ENCODE peak calls at places on chromosomes 7 and 10, in six cellular contexts. R, W, N, P, V and D are unnamed samples.

GRCh38 chr10:49661291-49661856 is 18.1 kb upstream of the C10orf53 start:
- DNase-seq in N (no peak), P (no peak), W (no peak), R (no peak), V (no peak), D (no peak)

GRCh38 chr10:24791129-24791733 is 67.5 kb upstream of the ARHGAP21 start:
- DNase-seq in V (no peak), P (no peak), R (no peak), W (no peak), N (no peak), D (no peak)

GRCh38 chr10:23367896-23368685 is 23.5 kb upstream of the C10orf67 start:
- DNase-seq in V (no peak), W (no peak), P (no peak), R (no peak), N (no peak), D (no peak)

GRCh38 chr10:75599875-75600648 is 168.6 kb downstream of the LRMDA start:
- DNase-seq in N (no peak), V (peak), R (no peak), P (no peak), W (no peak), D (no peak)

GRCh38 chr10:79356104-79356503 is 8.8 kb downstream of the PPIF start:
- DNase-seq in R (no peak), W (no peak), V (no peak), N (no peak), P (no peak), D (no peak)

GRCh38 chr10:78782441-78782840 is 286.3 kb upstream of the ZMIZ1 start:
- DNase-seq in N (no peak), V (no peak), P (no peak), R (no peak), W (no peak), D (no peak)

GRCh38 chr10:120979435-120980315 is 128.5 kb downstream of the WDR11 start:
- DNase-seq in P (no peak), N (no peak), R (peak), V (peak), W (no peak), D (no peak)

GRCh38 chr7:72092769-72093168 is 319.4 kb downstream of the CALN1 start:
- DNase-seq in W (no peak), R (no peak), V (no peak), N (no peak), P (no peak), D (no peak)

GRCh38 chr10:125472037-125472607 is 210.8 kb downstream of the TEX36 start:
- DNase-seq in N (no peak), W (no peak), R (no peak), P (no peak), V (peak), D (no peak)

GRCh38 chr7:2321020-2321419 is 6.8 kb upstream of the SNX8 start:
- DNase-seq in V (peak), W (no peak), P (peak), N (no peak), R (no peak), D (no peak)

GRCh38 chr10:79349072-79349491 is 1.8 kb downstream of the PPIF start:
- DNase-seq in V (no peak), P (no peak), W (no peak), N (no peak), R (no peak), D (no peak)

GRCh38 chr10:14009315-14010082 is 321.2 kb downstream of the FRMD4A start:
- DNase-seq in W (no peak), P (peak), V (no peak), N (no peak), R (no peak), D (no peak)

GRCh38 chr7:98913612-98914011 is 35.3 kb downstream of the TRRAP start:
- DNase-seq in P (peak), N (no peak), W (no peak), R (no peak), V (no peak), D (no peak)

GRCh38 chr10:125062244-125063208 is 97.8 kb downstream of the CTBP2 start:
- DNase-seq in P (no peak), R (no peak), W (peak), V (no peak), N (no peak), D (no peak)

GRCh38 chr10:122154733-122155366 is 116.2 kb upstream of the BTBD16 start:
- DNase-seq in P (peak), W (peak), V (no peak), N (no peak), R (no peak), D (no peak)

GRCh38 chr7:74183653-74184450 is 9.7 kb downstream of the EIF4H start:
- DNase-seq in V (peak), N (no peak), P (no peak), R (no peak), W (no peak), D (no peak)

GRCh38 chr7:94436700-94437099 is 42.0 kb downstream of the COL1A2 start:
- DNase-seq in R (no peak), N (no peak), P (no peak), V (no peak), W (no peak), D (no peak)

GRCh38 chr7:45592230-45592991 is 18.2 kb downstream of the ADCY1 start:
- DNase-seq in P (no peak), W (no peak), N (no peak), V (no peak), R (no peak), D (no peak)

GRCh38 chr10:1095498-1095897 is 39.3 kb downstream of the WDR37 start:
- DNase-seq in W (no peak), N (no peak), R (no peak), P (no peak), V (no peak), D (no peak)

GRCh38 chr7:45720989-45721388 is 146.8 kb downstream of the ADCY1 start:
- DNase-seq in N (no peak), R (no peak), V (no peak), P (no peak), W (no peak), D (no peak)

GRCh38 chr10:18684953-18685352 is 25.7 kb downstream of the ARL5B start:
- DNase-seq in W (no peak), N (no peak), P (no peak), R (no peak), V (no peak), D (no peak)

GRCh38 chr7:138014686-138015085 is 12.8 kb upstream of the CREB3L2 start:
- DNase-seq in P (no peak), V (no peak), W (no peak), N (no peak), R (no peak), D (no peak)

GRCh38 chr10:72068901-72069446 is 19.4 kb downstream of the SPOCK2 start:
- DNase-seq in P (no peak), R (no peak), W (no peak), V (peak), N (no peak), D (no peak)

GRCh38 chr10:93376372-93377296 is 105.5 kb downstream of the MYOF start:
- DNase-seq in W (peak), P (peak), V (peak), R (peak), N (no peak), D (no peak)

GRCh38 chr10:123381271-123381670 is 227.1 kb downstream of the BUB3 start:
- DNase-seq in N (no peak), R (no peak), W (no peak), P (no peak), V (peak), D (no peak)

GRCh38 chr7:105775580-105775979 is 100.8 kb downstream of the ATXN7L1 start:
- DNase-seq in W (no peak), R (no peak), N (no peak), P (no peak), V (no peak), D (no peak)

GRCh38 chr7:127486654-127487053 is 94.1 kb upstream of the ZNF800 start:
- DNase-seq in V (no peak), W (no peak), P (peak), N (no peak), R (no peak), D (no peak)

GRCh38 chr10:14326581-14326980 is 4.1 kb downstream of the FRMD4A start:
- DNase-seq in P (no peak), N (no peak), V (no peak), W (no peak), R (no peak), D (no peak)

GRCh38 chr10:92847185-92847864 is 995 bp upstream of the EXOC6 start:
- DNase-seq in V (peak), R (no peak), P (peak), N (no peak), W (no peak), D (no peak)

GRCh38 chr10:86535057-86535882 is 13.7 kb upstream of the WAPL start:
- DNase-seq in N (peak), P (no peak), V (peak), R (peak), W (peak), D (peak)

GRCh38 chr10:119206603-119207366 is 586 bp upstream of the GRK5 start:
- DNase-seq in R (no peak), P (peak), V (no peak), N (peak), W (peak), D (peak)
- TF ChIP-seq POLR2A in R (peak), P (no peak), V (no peak), N (no peak), W (no peak), D (no peak)

GRCh38 chr7:69359003-69359555 is 239.2 kb upstream of the AUTS2 start:
- DNase-seq in N (no peak), R (no peak), P (no peak), V (no peak), W (no peak), D (no peak)
- TF ChIP-seq CTCF in N (no peak), R (no peak), P (no peak), V (no peak), W (no peak), D (no peak)

GRCh38 chr10:103470755-103471653 is 8.0 kb downstream of the CALHM3 start:
- DNase-seq in N (no peak), R (no peak), V (no peak), P (no peak), W (peak), D (no peak)
- TF ChIP-seq POLR2A in N (no peak), R (no peak), V (no peak), P (no peak), W (no peak), D (no peak)

DNA sequence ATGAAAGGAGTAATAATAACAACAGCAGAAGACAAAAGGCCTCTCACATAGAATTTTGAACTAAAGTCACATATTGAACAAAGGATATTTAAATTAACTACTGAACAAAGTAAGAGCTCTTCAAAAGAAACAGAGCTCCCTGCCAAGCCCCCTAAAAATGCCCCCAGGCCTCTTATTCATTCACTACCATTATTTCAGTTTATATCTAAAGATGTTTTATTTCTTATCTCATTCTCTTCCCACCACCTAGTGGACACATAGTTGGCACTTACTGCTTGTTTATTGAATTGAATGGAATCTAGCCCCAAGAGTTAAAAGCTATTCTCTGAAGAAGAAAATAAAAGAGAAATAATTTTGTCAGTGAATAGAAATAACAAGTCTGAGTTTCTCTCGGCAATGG is 37.4 kb downstream of the VCL start:
- DNase-seq in N (no peak), R (no peak), P (peak), W (no peak), V (no peak), D (no peak)
- TF ChIP-seq CTCF in N (no peak), R (peak), P (peak), W (no peak), V (no peak), D (no peak)